ENCODE peak calls at places on chromosomes 1 and 21, in seven cellular contexts. J is CD8-positive, alpha-beta memory T cell; I is GM12878; K is tibial artery; Z is neural progenitor cell; G is H9; Y is testis. M is an unnamed sample. For H3K4me1, the result is how much of the 10 kb centered on the place peaks cover.

GRCh38 chr1:160888926-160889325 is 3.9 kb upstream of the ITLN1 start:
- DNase-seq in J (no peak), I (no peak), K (no peak), Z (no peak), G (no peak), Y (no peak), M (no peak)

GRCh38 chr1:220432408-220432807 is 95.5 kb upstream of the MARK1 start:
- DNase-seq in J (no peak), I (no peak), K (no peak), Z (no peak), G (no peak), Y (no peak), M (no peak)

GRCh38 chr1:10958614-10959013 is 53.8 kb upstream of the TARDBP start:
- DNase-seq in J (no peak), I (no peak), K (no peak), Z (no peak), G (peak), Y (no peak), M (no peak)

GRCh38 chr1:53543771-53544695 is 84.8 kb downstream of the DMRTB1 start:
- DNase-seq in J (peak), I (no peak), K (no peak), Z (no peak), G (no peak), Y (no peak), M (no peak)

GRCh38 chr1:59947047-59947938 is 20.7 kb upstream of the CYP2J2 start:
- DNase-seq in J (peak), I (peak), K (peak), Z (peak), G (peak), Y (peak), M (no peak)

GRCh38 chr1:54973205-54973921 is 7.1 kb upstream of the TMEM61 start:
- DNase-seq in J (no peak), I (no peak), K (peak), Z (peak), G (peak), Y (peak), M (peak)

GRCh38 chr1:54604572-54605370 is 18.6 kb downstream of the FAM151A start:
- DNase-seq in J (no peak), I (peak), K (no peak), Z (no peak), G (no peak), Y (no peak), M (no peak)

GRCh38 chr1:15118579-15118978 is 35.0 kb upstream of the TMEM51 start:
- DNase-seq in J (no peak), I (no peak), K (no peak), Z (no peak), G (no peak), Y (no peak), M (no peak)

GRCh38 chr1:70038025-70038424 is 167.4 kb downstream of the LRRC40 start:
- DNase-seq in J (no peak), I (no peak), K (no peak), Z (no peak), G (peak), Y (no peak), M (no peak)

GRCh38 chr1:92085727-92086126 is 5.6 kb downstream of the BTBD8 start:
- DNase-seq in J (no peak), I (no peak), K (no peak), Z (peak), G (no peak), Y (no peak), M (no peak)

GRCh38 chr1:51535006-51535592 is 16.0 kb upstream of the EPS15 start:
- DNase-seq in J (peak), I (peak), K (peak), Z (peak), G (peak), Y (peak), M (peak)

GRCh38 chr21:44490405-44490804 is 35.1 kb downstream of the LRRC3 start:
- DNase-seq in J (no peak), I (no peak), K (no peak), Z (no peak), G (no peak), Y (no peak), M (no peak)

GRCh38 chr1:245285168-245285567 is 130.4 kb downstream of the KIF26B start:
- DNase-seq in J (no peak), I (no peak), K (no peak), Z (no peak), G (no peak), Y (no peak), M (no peak)

GRCh38 chr1:222104661-222105392 is 362.9 kb upstream of the DUSP10 start:
- DNase-seq in J (no peak), I (no peak), K (no peak), Z (no peak), G (no peak), Y (no peak), M (no peak)

GRCh38 chr1:78599294-78599693 is 21.0 kb upstream of the IFI44L start:
- DNase-seq in J (no peak), I (no peak), K (no peak), Z (no peak), G (no peak), Y (no peak), M (no peak)

GRCh38 chr1:210293191-210293607 is 35.5 kb upstream of the HHAT start:
- DNase-seq in J (no peak), I (no peak), K (peak), Z (no peak), G (no peak), Y (peak), M (peak)

GRCh38 chr1:112373841-112374240 is 22.2 kb upstream of the CTTNBP2NL start:
- DNase-seq in J (no peak), I (no peak), K (no peak), Z (no peak), G (no peak), Y (no peak), M (no peak)

GRCh38 chr1:36342426-36343185 is 19.2 kb upstream of the EVA1B start:
- DNase-seq in J (peak), I (no peak), K (peak), Z (peak), G (peak), Y (peak), M (no peak)

GRCh38 chr1:84541679-84542078 is 32.6 kb downstream of the CTBS start:
- DNase-seq in J (no peak), I (no peak), K (no peak), Z (peak), G (no peak), Y (no peak), M (no peak)

GRCh38 chr1:244118087-244118761 is 67.1 kb downstream of the ZBTB18 start:
- DNase-seq in J (no peak), I (no peak), K (no peak), Z (no peak), G (no peak), Y (no peak), M (no peak)

GRCh38 chr1:109799445-109799844 is 35.7 kb upstream of the EPS8L3 start:
- DNase-seq in J (no peak), I (no peak), K (no peak), Z (no peak), G (no peak), Y (no peak), M (no peak)

GRCh38 chr1:111833334-111833733 is 77.6 kb downstream of the DDX20 start:
- DNase-seq in J (no peak), I (no peak), K (no peak), Z (peak), G (no peak), Y (no peak), M (no peak)

GRCh38 chr1:182739545-182739944 is 50.0 kb upstream of the NPL start:
- DNase-seq in J (no peak), I (no peak), K (no peak), Z (no peak), G (peak), Y (peak), M (no peak)

GRCh38 chr21:38289697-38290096 is 32.9 kb downstream of the KCNJ15 start:
- DNase-seq in J (no peak), I (no peak), K (peak), Z (no peak), G (no peak), Y (no peak), M (peak)

GRCh38 chr21:44959376-44960091 is 19.7 kb downstream of the SLX9 start:
- DNase-seq in J (no peak), I (no peak), K (no peak), Z (no peak), G (no peak), Y (no peak), M (no peak)

GRCh38 chr1:166974647-166975345 is 544 bp downstream of the ILDR2 start:
- DNase-seq in J (peak), I (no peak), K (no peak), Z (peak), G (no peak), Y (peak), M (no peak)

GRCh38 chr1:41152622-41153044 is 89.5 kb downstream of the SCMH1 start:
- DNase-seq in J (no peak), I (no peak), K (peak), Z (no peak), G (no peak), Y (no peak), M (no peak)

GRCh38 chr1:18907021-18907913 is 4.9 kb upstream of the ALDH4A1 start:
- DNase-seq in J (peak), I (no peak), K (peak), Z (peak), G (peak), Y (peak), M (peak)

GRCh38 chr21:43339668-43340067 is 87.3 kb downstream of the SIK1 start:
- DNase-seq in J (no peak), I (no peak), K (no peak), Z (no peak), G (no peak), Y (no peak), M (no peak)

GRCh38 chr1:35220976-35221375 is 28.0 kb upstream of the SFPQ start:
- DNase-seq in J (no peak), I (no peak), K (no peak), Z (peak), G (peak), Y (no peak), M (no peak)

GRCh38 chr21:34977333-34977732 is 71.8 kb downstream of the RUNX1 start:
- DNase-seq in J (no peak), I (no peak), K (no peak), Z (no peak), G (no peak), Y (no peak), M (no peak)

GRCh38 chr1:207336559-207337467 is 15.3 kb downstream of the CD55 start:
- DNase-seq in J (no peak), I (peak), K (no peak), Z (no peak), G (no peak), Y (no peak), M (no peak)

DNA sequence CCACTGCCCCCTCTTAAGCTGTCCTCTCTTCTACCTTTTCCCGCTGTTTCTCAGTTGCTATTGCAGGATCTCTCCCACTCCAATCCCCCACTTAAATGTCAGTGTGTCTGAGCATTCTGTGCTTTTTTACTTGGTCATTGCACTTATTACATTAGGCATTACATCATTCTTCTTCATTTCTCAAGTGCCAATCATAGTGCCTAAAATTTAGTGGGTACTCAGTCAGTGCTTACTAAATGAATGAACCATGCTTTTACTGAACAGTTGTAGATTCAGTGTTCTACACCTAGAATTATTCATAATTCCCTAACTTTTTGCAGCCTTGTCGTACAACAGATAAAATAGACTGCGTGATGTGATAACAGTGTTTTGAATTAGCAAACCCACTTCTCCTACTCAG is 19.4 kb downstream of the ARMH1 start:
- DNase-seq in J (no peak), I (no peak), K (no peak), Z (no peak), G (no peak), Y (no peak), M (no peak)
- H3K4me1 ChIP-seq in J (under half), I (half or more), K (under half), Z (under half), G (under half), Y (under half), M (under half)

GRCh38 chr1:202575906-202576653 is 134.2 kb downstream of the SYT2 start:
- DNase-seq in J (no peak), I (no peak), K (no peak), Z (peak), G (no peak), Y (no peak), M (no peak)

GRCh38 chr1:202578001-202578500 is 132.2 kb downstream of the SYT2 start:
- DNase-seq in J (no peak), I (no peak), K (no peak), Z (peak), G (no peak), Y (no peak), M (no peak)

GRCh38 chr1:202576816-202577215 is 133.4 kb downstream of the SYT2 start:
- DNase-seq in J (no peak), I (no peak), K (no peak), Z (no peak), G (no peak), Y (no peak), M (no peak)

GRCh38 chr1:202578565-202578964 is 131.7 kb downstream of the SYT2 start:
- DNase-seq in J (no peak), I (no peak), K (no peak), Z (no peak), G (no peak), Y (no peak), M (no peak)

DNA sequence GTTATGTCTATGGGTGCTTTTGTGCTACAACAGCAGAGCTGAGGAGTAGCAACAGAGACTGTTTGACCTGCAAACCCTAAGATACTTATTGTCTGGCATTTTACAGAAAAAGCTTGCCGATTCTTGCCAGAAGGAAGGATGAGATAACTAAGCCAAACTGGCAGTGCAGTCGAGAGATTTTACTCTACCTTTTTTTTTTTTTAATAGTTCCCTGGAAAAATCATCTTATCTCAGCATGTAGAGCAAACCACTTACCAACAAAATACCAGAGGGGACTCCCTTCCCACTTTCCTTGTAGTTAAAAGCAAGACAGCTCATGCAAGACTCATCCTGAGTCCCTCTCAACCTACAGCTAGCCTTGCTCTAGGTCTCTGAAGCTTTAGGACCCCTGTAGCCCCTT is 132.9 kb downstream of the SYT2 start:
- DNase-seq in J (no peak), I (no peak), K (no peak), Z (no peak), G (no peak), Y (no peak), M (no peak)
- H3K27ac ChIP-seq in J (no peak), I (no peak), K (peak), Z (no peak), G (no peak), Y (no peak), M (no peak)

DNA sequence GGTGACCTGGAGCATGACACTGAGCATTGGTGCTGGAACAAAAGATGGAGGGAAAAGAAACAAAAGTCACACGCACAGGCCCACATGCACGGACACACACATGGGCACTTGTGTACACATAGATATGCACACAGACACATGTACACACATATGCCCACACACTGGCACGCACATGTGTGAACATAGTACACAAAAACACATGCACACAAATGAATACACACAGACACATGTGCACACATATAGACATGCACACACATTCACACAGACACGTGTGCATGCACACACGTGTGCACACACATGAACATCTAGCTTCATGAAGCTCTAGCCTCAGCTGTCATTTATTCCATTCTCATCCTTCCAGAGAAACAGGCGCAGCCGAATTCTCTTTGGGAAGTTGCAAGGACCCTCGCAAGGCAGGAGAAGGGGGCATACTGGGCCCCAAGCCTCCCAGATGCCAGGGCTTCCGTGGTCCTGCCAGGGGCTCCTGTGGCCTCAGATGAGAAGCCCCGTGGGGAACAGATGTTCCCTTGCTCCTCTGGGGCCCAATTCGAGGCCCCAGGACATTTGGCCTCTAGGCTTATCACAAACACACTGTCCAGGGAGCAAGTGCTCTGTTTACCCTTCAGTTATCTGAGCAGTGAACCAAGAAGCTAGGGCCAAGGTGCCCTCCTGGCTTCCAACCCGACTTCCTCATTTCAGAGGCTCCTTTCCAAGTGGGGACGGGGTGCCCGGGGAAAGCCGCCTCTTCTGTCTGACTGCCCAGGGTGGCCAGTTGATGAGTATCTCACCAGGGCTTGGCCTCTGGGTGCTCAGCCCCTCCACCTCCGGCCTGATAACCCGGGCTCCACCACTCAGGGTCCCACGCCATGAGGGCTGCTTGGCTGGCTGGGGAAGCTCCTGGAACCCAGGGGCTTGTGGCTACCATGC is 116.4 kb upstream of the ARHGEF16 start:
- DNase-seq in J (no peak), I (no peak), K (no peak), Z (no peak), G (no peak), Y (no peak), M (no peak)
- H3K4me1 ChIP-seq in J (under half), I (under half), K (under half), Z (under half), G (under half), Y (under half), M (under half)

GRCh38 chr1:231613419-231614349 is 12.9 kb upstream of the DISC1 start:
- DNase-seq in J (no peak), I (no peak), K (no peak), Z (no peak), G (no peak), Y (no peak), M (no peak)
- H3K27ac ChIP-seq in J (no peak), I (no peak), K (no peak), Z (no peak), G (no peak), Y (no peak), M (no peak)

M was measured in right atrium auricular region.